ENCODE peak calls at places on chromosomes 13 and 19, in eight cellular contexts. D is GM12878, U is psoas muscle, K is Peyer's patch, B is cardiac muscle cell, X is AG04450, Y is body of pancreas, A is testis. J is an unnamed sample.

GRCh38 chr19:44672226-44672625 is 944 bp downstream of the CEACAM19 start:
- DNase-seq in A (no peak), K (no peak), Y (no peak), D (no peak), U (no peak), X (no peak), B (no peak), J (no peak)

GRCh38 chr13:61413572-61413971 is 2.1 kb downstream of the PCDH20 start:
- DNase-seq in K (no peak), A (no peak), X (no peak), U (no peak), D (no peak), Y (no peak), B (peak; percentile 34), J (peak; percentile 40)

GRCh38 chr13:110341445-110342247 is 34.6 kb downstream of the COL4A2 start:
- DNase-seq in A (peak; percentile 26), Y (no peak), B (peak; percentile 49), D (no peak), U (no peak), K (no peak), X (no peak), J (no peak)

GRCh38 chr19:53424968-53425597 is 6.7 kb upstream of the ZNF761 start:
- DNase-seq in U (peak; percentile 70), K (peak; percentile 84), Y (peak; percentile 84), A (peak; percentile 88), X (peak; percentile 38), B (peak; percentile 85), D (peak; percentile 15), J (peak; percentile 64)

GRCh38 chr13:110801044-110801443 is 87.5 kb downstream of the ING1 start:
- DNase-seq in X (no peak), Y (no peak), A (no peak), D (no peak), B (no peak), K (no peak), U (no peak), J (no peak)

GRCh38 chr13:79386125-79386822 is 19.8 kb downstream of the RBM26 start:
- DNase-seq in Y (no peak), A (no peak), D (no peak), B (no peak), X (no peak), U (no peak), K (no peak), J (no peak)

GRCh38 chr13:85528578-85529215 is 270.5 kb downstream of the SLITRK6 start:
- DNase-seq in B (no peak), X (peak; percentile 65), Y (no peak), U (no peak), K (no peak), D (no peak), A (no peak), J (no peak)

GRCh38 chr19:13849991-13850909 is 26.7 kb upstream of the NANOS3 start:
- DNase-seq in D (no peak), A (peak; percentile 81), X (no peak), B (peak; percentile 56), K (peak; percentile 88), Y (peak; percentile 86), U (peak; percentile 87), J (peak; percentile 81)

GRCh38 chr19:36973021-36973843 is 57.1 kb downstream of the ZNF568 start:
- DNase-seq in A (peak; percentile 90), K (peak; percentile 90), U (peak; percentile 84), Y (peak; percentile 86), B (peak; percentile 76), D (peak; percentile 17), X (peak; percentile 29), J (peak; percentile 89)

GRCh38 chr13:111539791-111540446 is 219.5 kb downstream of the TEX29 start:
- DNase-seq in X (no peak), U (no peak), B (no peak), D (no peak), A (no peak), Y (no peak), K (peak; percentile 37), J (no peak)

GRCh38 chr13:103140001-103140671 is 73.9 kb upstream of the SLC10A2 start:
- DNase-seq in K (no peak), U (no peak), A (no peak), X (no peak), Y (no peak), B (peak; percentile 37), D (peak; percentile 52), J (no peak)

GRCh38 chr13:41075034-41075433 is 13.7 kb downstream of the WBP4 start:
- DNase-seq in U (no peak), K (no peak), X (no peak), D (no peak), Y (peak; percentile 41), A (no peak), B (peak; percentile 64), J (no peak)

GRCh38 chr19:17380426-17381138 is 3.4 kb upstream of the PLVAP start:
- DNase-seq in U (no peak), X (no peak), A (no peak), D (no peak), B (no peak), Y (no peak), K (no peak), J (no peak)

GRCh38 chr13:42279080-42279479 is 7.1 kb downstream of the AKAP11 start:
- DNase-seq in A (no peak), D (no peak), X (no peak), U (no peak), Y (no peak), B (no peak), K (no peak), J (no peak)

GRCh38 chr19:3184847-3185481 is 766 bp upstream of the NCLN start:
- DNase-seq in D (no peak), B (peak; percentile 82), A (peak; percentile 94), K (peak; percentile 86), Y (peak; percentile 80), U (peak; percentile 73), X (no peak), J (peak; percentile 82)

GRCh38 chr13:60066206-60066605 is 97.5 kb downstream of the DIAPH3 start:
- DNase-seq in K (no peak), U (no peak), A (no peak), X (no peak), Y (no peak), D (no peak), B (no peak), J (no peak)

GRCh38 chr13:110421696-110422395 is 114.8 kb downstream of the COL4A2 start:
- DNase-seq in K (no peak), Y (no peak), X (peak; percentile 53), B (no peak), A (no peak), U (no peak), D (no peak), J (no peak)

GRCh38 chr19:43727593-43727853 is 11.6 kb downstream of the IRGC start:
- DNase-seq in A (no peak), K (no peak), U (no peak), B (no peak), D (no peak), X (no peak), Y (no peak), J (no peak)

DNA sequence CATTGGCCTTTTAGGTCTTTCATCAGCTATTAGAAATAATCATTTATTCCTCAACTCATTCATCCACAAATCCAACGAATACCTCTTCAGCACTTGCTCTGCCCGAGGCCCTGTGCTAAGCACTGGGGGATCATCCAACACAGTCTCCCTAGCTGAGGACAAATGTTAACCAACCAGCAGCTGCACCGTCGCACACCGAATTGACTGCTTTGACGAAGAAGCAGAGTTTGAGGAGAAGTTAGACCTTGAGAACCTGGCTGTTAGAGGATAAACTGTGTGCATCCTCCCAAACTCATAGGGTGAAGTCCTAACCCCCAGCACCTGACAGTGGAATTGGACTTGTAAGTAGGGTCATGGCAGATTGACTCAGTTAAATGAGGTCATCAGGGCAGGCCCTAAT is 170.9 kb downstream of the USP12 start:
- DNase-seq in Y (no peak), D (no peak), A (no peak), X (no peak), B (no peak), U (no peak), K (no peak), J (no peak)
- TF ChIP-seq CTCF in Y (no peak), D (no peak), A (no peak), X (no peak), B (no peak), U (no peak), K (no peak), J (no peak)

DNA sequence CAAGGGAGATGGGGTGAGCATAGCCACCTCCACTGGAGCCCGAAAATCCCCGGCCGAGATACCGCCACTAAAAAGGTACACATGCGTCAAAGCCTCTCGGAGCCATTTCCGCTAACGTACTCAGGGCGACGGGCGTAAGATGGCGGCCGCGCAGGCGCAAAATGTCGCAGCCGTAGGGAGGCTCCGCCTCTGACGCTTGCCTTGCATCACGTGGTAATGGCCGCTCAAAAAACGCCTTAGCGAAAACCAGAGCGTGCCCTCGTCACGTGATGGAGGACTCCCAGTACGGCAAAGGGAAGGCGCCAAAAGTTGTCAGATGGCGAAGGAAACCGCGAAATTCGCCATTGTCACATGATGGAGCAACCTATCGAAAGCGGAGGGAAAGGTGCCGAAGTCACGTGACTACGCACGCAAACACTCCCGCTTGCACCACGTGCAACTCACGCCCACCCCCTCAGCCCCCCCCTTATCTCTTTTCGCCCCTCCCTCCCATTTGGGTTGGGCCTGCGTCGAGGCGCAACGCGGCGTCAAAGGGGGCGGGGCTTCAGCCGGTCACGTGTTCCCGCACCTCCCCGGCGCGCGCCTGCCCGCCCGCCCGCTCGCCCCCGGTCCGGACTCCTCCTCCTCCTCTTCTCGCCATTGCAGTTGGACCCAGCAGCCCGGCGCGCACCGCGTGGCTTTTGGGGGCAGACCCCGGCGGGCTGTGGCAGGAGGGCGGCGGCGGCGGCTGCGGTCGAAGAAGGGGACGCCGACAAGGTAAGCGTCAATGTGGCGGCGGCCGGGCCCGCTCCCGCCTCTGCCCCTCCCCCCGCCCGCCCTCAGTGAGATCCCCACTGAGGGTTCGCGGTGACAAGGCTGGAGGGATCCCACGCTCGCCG is at the start of gene ILF3:
- DNase-seq in U (peak; percentile 100), K (peak; percentile 100), Y (peak; percentile 100), B (peak; percentile 100), X (peak; percentile 100), D (peak; percentile 100), A (peak; percentile 99), J (peak; percentile 99)
- H3K27ac ChIP-seq in U (peak within 1 kb of the TSS; percentile 99), K (peak within 1 kb of the TSS; percentile 100), Y (peak within 1 kb of the TSS; percentile 99), B (peak within 1 kb of the TSS; percentile 99), X (peak within 1 kb of the TSS; percentile 99), D (peak within 1 kb of the TSS; percentile 99), A (peak within 1 kb of the TSS; percentile 100), J (peak within 1 kb of the TSS; percentile 89)

GRCh38 chr13:49904729-49905456 is 31.2 kb downstream of the SPRYD7 start:
- DNase-seq in B (no peak), K (no peak), U (no peak), D (no peak), Y (no peak), X (no peak), A (no peak), J (no peak)

GRCh38 chr13:49908637-49909036 is 27.5 kb downstream of the SPRYD7 start:
- DNase-seq in D (no peak), X (no peak), U (no peak), Y (no peak), K (no peak), A (no peak), B (no peak), J (no peak)
- TF ChIP-seq CTCF in D (no peak), X (no peak), U (no peak), Y (no peak), K (no peak), A (no peak), B (no peak), J (no peak)

DNA sequence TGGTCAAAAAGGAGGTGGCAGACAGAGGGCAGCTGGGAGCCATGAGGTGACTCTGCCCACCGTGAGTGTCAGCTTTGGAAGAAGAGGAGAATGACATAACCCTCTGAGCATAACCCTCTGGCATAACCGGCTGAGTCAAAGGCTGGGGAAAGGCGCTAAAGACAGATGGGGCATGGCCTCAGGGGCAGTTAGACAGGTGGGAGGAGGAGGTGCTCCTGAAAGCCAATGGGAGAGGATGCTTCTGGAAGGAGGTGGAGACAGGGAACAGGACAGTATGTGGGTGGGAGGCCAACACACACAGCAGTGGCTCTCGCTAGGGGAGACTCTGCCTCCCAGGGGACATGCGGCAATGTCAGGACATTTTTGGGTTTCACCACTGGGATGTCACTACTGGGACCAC is 17.1 kb downstream of the ELAVL1 start:
- DNase-seq in Y (no peak), X (no peak), K (no peak), B (no peak), U (no peak), A (no peak), D (no peak), J (no peak)
- H3K27ac ChIP-seq in Y (no peak overlapping the region), X (no peak overlapping the region), K (no peak overlapping the region), B (no peak overlapping the region), U (no peak overlapping the region), A (no peak overlapping the region), D (no peak overlapping the region), J (no peak overlapping the region)